ENCODE peak calls at places on chromosome 14, in seven cellular contexts. W, Q, F, I, Y, B and K are unnamed samples.

GRCh38 chr14:101383737-101384338 is 177.5 kb upstream of the DIO3 start:
- DNase-seq in W (no peak), Q (no peak), F (no peak), I (no peak), Y (no peak), B (no peak), K (no peak)

GRCh38 chr14:64663174-64663573 is 41.0 kb upstream of the PLEKHG3 start:
- DNase-seq in W (no peak), Q (no peak), F (no peak), I (no peak), Y (peak), B (no peak), K (no peak)

GRCh38 chr14:71883094-71883493 is 49.1 kb upstream of the RGS6 start:
- DNase-seq in W (no peak), Q (no peak), F (no peak), I (no peak), Y (no peak), B (no peak), K (no peak)

GRCh38 chr14:62667515-62667914 is 377.7 kb downstream of the KCNH5 start:
- DNase-seq in W (no peak), Q (no peak), F (peak), I (no peak), Y (no peak), B (no peak), K (no peak)

GRCh38 chr14:92956961-92957360 is 34.0 kb downstream of the CHGA start:
- DNase-seq in W (no peak), Q (no peak), F (no peak), I (no peak), Y (no peak), B (no peak), K (no peak)

GRCh38 chr14:88323520-88324199 is 591 bp upstream of the KCNK10 start:
- DNase-seq in W (peak), Q (no peak), F (peak), I (no peak), Y (peak), B (no peak), K (no peak)

GRCh38 chr14:102935756-102936155 is 13.3 kb downstream of the AMN start:
- DNase-seq in W (no peak), Q (no peak), F (no peak), I (no peak), Y (no peak), B (no peak), K (no peak)

GRCh38 chr14:54742492-54743350 is 159.9 kb downstream of the GCH1 start:
- DNase-seq in W (no peak), Q (no peak), F (no peak), I (no peak), Y (no peak), B (no peak), K (no peak)

GRCh38 chr14:65502676-65503124 is 90.2 kb downstream of the FUT8 start:
- DNase-seq in W (peak), Q (no peak), F (peak), I (peak), Y (peak), B (no peak), K (no peak)

GRCh38 chr14:33229269-33229924 is 290.7 kb downstream of the NPAS3 start:
- DNase-seq in W (peak), Q (no peak), F (peak), I (no peak), Y (no peak), B (no peak), K (no peak)

GRCh38 chr14:31059152-31059924 is 33.2 kb upstream of the STRN3 start:
- DNase-seq in W (peak), Q (peak), F (peak), I (peak), Y (peak), B (peak), K (peak)

GRCh38 chr14:37566811-37567371 is 28.2 kb downstream of the FOXA1 start:
- DNase-seq in W (peak), Q (no peak), F (peak), I (no peak), Y (no peak), B (no peak), K (no peak)

GRCh38 chr14:55699131-55700057 is 119.4 kb downstream of the KTN1 start:
- DNase-seq in W (peak), Q (no peak), F (peak), I (no peak), Y (peak), B (no peak), K (peak)

GRCh38 chr14:79712302-79712950 is 498.9 kb downstream of the DIO2 start:
- DNase-seq in W (no peak), Q (no peak), F (no peak), I (no peak), Y (no peak), B (no peak), K (no peak)

GRCh38 chr14:36672095-36672494 is 10.4 kb downstream of the PAX9 start:
- DNase-seq in W (no peak), Q (no peak), F (no peak), I (no peak), Y (no peak), B (no peak), K (no peak)

GRCh38 chr14:85437143-85437542 is 92.8 kb upstream of the FLRT2 start:
- DNase-seq in W (no peak), Q (no peak), F (no peak), I (peak), Y (peak), B (no peak), K (no peak)

GRCh38 chr14:34051966-34052657 is 101.2 kb upstream of the EGLN3 start:
- DNase-seq in W (peak), Q (no peak), F (peak), I (peak), Y (peak), B (no peak), K (peak)

GRCh38 chr14:61188196-61188595 is 92.9 kb downstream of the TMEM30B start:
- DNase-seq in W (peak), Q (peak), F (peak), I (no peak), Y (no peak), B (peak), K (no peak)
- H3K4me3 ChIP-seq in W (peak), Q (peak), F (no peak), I (no peak), Y (no peak), B (peak), K (peak)

GRCh38 chr14:77002889-77003288 is 25.6 kb downstream of the IRF2BPL start:
- DNase-seq in W (no peak), Q (no peak), F (no peak), I (no peak), Y (no peak), B (no peak), K (no peak)

GRCh38 chr14:77006127-77006526 is 22.4 kb downstream of the IRF2BPL start:
- DNase-seq in W (no peak), Q (no peak), F (no peak), I (no peak), Y (no peak), B (no peak), K (no peak)

GRCh38 chr14:77005559-77005958 is 22.9 kb downstream of the IRF2BPL start:
- DNase-seq in W (no peak), Q (no peak), F (no peak), I (no peak), Y (no peak), B (no peak), K (no peak)

GRCh38 chr14:77003960-77004710 is 24.4 kb downstream of the IRF2BPL start:
- DNase-seq in W (peak), Q (no peak), F (peak), I (no peak), Y (peak), B (no peak), K (peak)

GRCh38 chr14:77004711-77005460 is 23.6 kb downstream of the IRF2BPL start:
- DNase-seq in W (no peak), Q (no peak), F (no peak), I (no peak), Y (no peak), B (no peak), K (no peak)
- TF ChIP-seq CTCF in W (no peak), Q (no peak), F (no peak), I (no peak), Y (no peak), B (no peak), K (no peak)

GRCh38 chr14:24092960-24093900 is 881 bp upstream of the PCK2 start:
- DNase-seq in W (no peak), Q (no peak), F (no peak), I (no peak), Y (no peak), B (no peak), K (no peak)
- H3K4me3 ChIP-seq in W (no peak), Q (peak), F (peak), I (peak), Y (peak), B (peak), K (no peak)

GRCh38 chr14:29710015-29710414 is 217.6 kb downstream of the PRKD1 start:
- DNase-seq in W (peak), Q (no peak), F (peak), I (no peak), Y (peak), B (no peak), K (no peak)
- TF ChIP-seq CTCF in W (peak), Q (peak), F (peak), I (peak), Y (peak), B (no peak), K (peak)

GRCh38 chr14:50562841-50563240 is 2.9 kb downstream of the ATL1 start:
- DNase-seq in W (no peak), Q (no peak), F (no peak), I (no peak), Y (no peak), B (no peak), K (no peak)

GRCh38 chr14:50560929-50561280 is 960 bp downstream of the ATL1 start:
- DNase-seq in W (peak), Q (peak), F (peak), I (no peak), Y (peak), B (peak), K (peak)

DNA sequence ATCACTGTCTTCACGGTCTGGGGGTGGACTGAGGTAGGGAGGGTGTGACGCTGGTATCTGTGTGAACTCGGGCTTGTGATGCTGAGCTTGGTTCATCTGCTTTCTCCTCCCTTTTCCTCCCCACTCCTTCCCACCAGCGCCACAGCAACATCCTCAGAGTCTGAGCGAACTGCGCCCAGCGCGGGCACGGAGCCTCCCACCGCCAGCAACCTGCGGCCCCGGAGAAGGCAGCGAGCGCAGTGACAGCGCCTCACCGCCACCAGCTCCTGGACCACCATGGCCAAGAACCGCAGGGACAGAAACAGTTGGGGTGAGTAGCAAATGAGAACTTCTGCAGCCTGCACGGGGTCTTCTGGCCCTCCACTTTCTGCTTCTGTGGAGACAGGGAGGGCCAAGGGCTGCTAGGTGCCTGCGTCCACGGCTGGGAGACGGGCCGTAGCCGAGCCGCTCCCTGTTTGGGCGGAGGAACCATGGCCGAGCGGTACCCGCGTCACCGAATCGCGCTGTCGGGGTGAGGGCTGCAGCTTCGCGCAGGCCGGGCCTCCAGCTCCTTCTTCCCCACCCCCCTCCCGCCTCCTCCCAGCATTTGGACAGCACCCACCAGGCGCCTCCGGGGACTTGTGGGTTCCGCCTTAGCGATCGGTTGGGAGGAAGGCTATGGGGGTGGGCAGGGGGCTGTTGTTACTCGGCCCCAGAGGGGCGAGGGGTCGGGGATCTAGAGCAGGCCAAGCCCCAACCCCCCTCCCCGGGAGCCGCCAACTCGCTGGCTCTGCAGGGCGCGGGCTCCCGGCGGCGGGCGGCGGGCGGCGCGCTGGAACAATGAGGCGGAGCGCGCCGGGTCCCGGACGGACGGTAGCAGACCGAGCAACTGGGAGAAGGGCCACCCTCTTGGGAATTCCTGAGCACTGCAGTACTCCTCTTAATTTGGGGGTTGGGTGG is at the start of gene ATL1:
- DNase-seq in W (peak), Q (peak), F (peak), I (no peak), Y (peak), B (peak), K (peak)
- H3K4me3 ChIP-seq in W (peak), Q (peak), F (peak), I (peak), Y (peak), B (peak), K (peak)

DNA sequence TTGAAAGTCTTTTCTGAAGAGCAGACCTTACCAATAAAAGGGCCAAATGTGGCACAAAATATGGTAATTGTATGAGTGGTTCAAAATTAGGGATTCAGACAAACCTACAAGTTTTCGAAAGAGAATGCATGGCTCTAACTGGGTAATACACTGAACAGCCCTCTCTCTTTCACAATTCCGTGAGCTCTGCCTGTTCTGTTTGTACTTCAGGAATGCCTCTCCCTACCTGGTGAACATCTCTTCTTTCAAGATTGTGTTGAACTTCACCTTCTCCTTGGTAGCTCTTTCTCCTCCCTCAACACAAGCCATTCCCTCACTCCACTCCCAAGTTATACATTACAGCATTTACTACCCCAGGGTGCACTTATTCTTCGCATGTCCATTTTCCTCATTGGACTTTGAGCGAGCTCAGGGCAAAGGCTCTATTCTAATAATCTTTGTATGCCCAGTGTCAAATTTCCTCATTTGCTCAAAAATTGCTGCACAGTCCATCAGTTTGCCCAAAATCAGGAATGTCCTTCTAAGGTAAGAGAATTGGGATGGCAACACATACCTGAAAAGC is 28.3 kb downstream of the NRDE2 start:
- DNase-seq in W (no peak), Q (no peak), F (no peak), I (no peak), Y (no peak), B (no peak), K (no peak)
- TF ChIP-seq CTCF in W (no peak), Q (no peak), F (no peak), I (no peak), Y (no peak), B (no peak), K (no peak)